ENCODE peak calls at places on chromosomes 11 and 22, in nine cellular contexts. O, N, U, B, P, M, C, R and Z are unnamed samples. For H3K4me1, the result is how much of the 10 kb centered on the place peaks cover.

GRCh38 chr11:6387811-6388599 is 2.3 kb upstream of the SMPD1 start:
- DNase-seq in O (no peak), R (no peak), P (no peak), N (no peak), M (no peak), C (no peak), U (no peak), B (peak), Z (no peak)

GRCh38 chr22:30694638-30695350 is at the start of gene OSBP2:
- DNase-seq in N (no peak), R (peak), B (peak), C (peak), M (peak), U (peak), P (peak), O (peak), Z (peak)

GRCh38 chr22:23356094-23356493 is 175.8 kb downstream of the BCR start:
- DNase-seq in P (no peak), C (no peak), O (no peak), M (no peak), R (no peak), B (no peak), U (no peak), N (no peak), Z (no peak)

GRCh38 chr11:71991494-71991893 is 7.2 kb upstream of the IL18BP start:
- DNase-seq in B (no peak), O (no peak), P (no peak), M (no peak), N (no peak), R (no peak), U (no peak), C (no peak), Z (no peak)

GRCh38 chr11:122758361-122758760 is 79.9 kb upstream of the CRTAM start:
- DNase-seq in C (no peak), B (no peak), O (no peak), P (no peak), M (no peak), N (no peak), R (no peak), U (no peak), Z (no peak)

GRCh38 chr22:26377170-26377825 is 51.8 kb upstream of the ASPHD2 start:
- DNase-seq in R (no peak), P (no peak), O (no peak), M (no peak), B (no peak), C (no peak), U (peak), N (no peak), Z (no peak)

GRCh38 chr11:57459112-57460016 is 964 bp upstream of the RTN4RL2 start:
- DNase-seq in P (no peak), R (peak), C (no peak), N (no peak), U (peak), B (no peak), M (no peak), O (no peak), Z (peak)

GRCh38 chr11:61375709-61376108 is 13.5 kb downstream of the TMEM138 start:
- DNase-seq in O (no peak), M (no peak), N (peak), R (no peak), P (no peak), U (no peak), C (no peak), B (no peak), Z (no peak)

GRCh38 chr22:49993649-49994360 is 18.8 kb downstream of the IL17REL start:
- DNase-seq in U (no peak), M (no peak), N (no peak), P (peak), O (no peak), B (no peak), R (no peak), C (no peak), Z (no peak)

GRCh38 chr22:19174106-19175025 is 4.2 kb downstream of the SLC25A1 start:
- DNase-seq in B (peak), R (no peak), U (peak), P (no peak), O (no peak), C (no peak), N (no peak), M (no peak), Z (peak)

GRCh38 chr11:117820071-117820470 is 4.5 kb downstream of the FXYD2 start:
- DNase-seq in B (no peak), U (no peak), R (no peak), M (no peak), O (no peak), P (no peak), N (no peak), C (no peak), Z (no peak)

GRCh38 chr11:44979536-44980399 is 29.1 kb upstream of the TP53I11 start:
- DNase-seq in P (peak), M (no peak), N (no peak), U (peak), R (no peak), B (no peak), O (no peak), C (no peak), Z (no peak)

GRCh38 chr11:99589771-99590170 is 569.0 kb downstream of the CNTN5 start:
- DNase-seq in R (no peak), B (no peak), O (no peak), C (no peak), P (no peak), N (no peak), U (no peak), M (no peak), Z (no peak)

GRCh38 chr11:132054822-132055221 is 684.4 kb downstream of the NTM start:
- DNase-seq in M (no peak), C (no peak), N (no peak), O (no peak), U (no peak), R (no peak), P (no peak), B (no peak), Z (no peak)

GRCh38 chr11:103749158-103749557 is 287.3 kb upstream of the DDI1 start:
- DNase-seq in R (no peak), B (no peak), U (no peak), P (no peak), N (no peak), C (no peak), O (no peak), M (no peak), Z (no peak)

DNA sequence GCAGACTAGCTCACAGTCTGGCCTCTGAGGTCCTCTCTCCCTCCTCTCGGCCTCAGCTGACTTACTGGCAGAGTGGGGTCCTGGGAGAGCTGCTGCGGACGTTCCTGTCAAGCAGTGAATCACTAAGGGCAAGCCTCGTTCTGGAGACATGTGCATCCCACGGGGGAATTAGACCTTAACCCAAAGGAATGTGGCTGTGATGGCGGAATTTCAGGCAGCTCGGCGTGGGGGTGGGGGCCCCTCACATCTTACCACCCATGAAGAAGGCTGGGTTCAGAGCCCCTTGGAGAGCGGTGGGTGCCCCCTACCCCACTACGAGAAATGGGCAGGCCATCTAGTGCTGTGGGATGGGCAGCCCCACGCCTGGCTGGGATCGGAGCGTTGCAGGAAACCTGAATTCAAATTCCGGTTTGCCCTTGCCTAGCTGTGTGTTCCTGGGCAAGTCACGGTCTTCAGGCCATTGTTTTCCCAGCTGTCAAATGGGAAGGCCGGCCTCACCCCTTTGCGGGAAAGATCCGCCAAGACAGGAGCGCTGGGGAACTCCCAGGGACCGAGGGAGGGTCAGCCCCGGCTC is 559 bp downstream of the LRRC32 start:
- DNase-seq in U (peak), C (no peak), P (peak), N (no peak), R (peak), O (no peak), B (no peak), M (no peak), Z (peak)
- H3K4me1 ChIP-seq in U (under half), C (under half), P (under half), N (under half), R (under half), O (half or more), B (under half), M (under half), Z (under half)

GRCh38 chr11:94791216-94791889 is 23.2 kb downstream of the AMOTL1 start:
- DNase-seq in M (no peak), R (no peak), N (no peak), P (no peak), B (no peak), O (no peak), U (no peak), C (no peak), Z (no peak)
- H3K4me1 ChIP-seq in M (under half), R (under half), N (under half), P (half or more), B (half or more), O (half or more), U (under half), C (under half), Z (half or more)

DNA sequence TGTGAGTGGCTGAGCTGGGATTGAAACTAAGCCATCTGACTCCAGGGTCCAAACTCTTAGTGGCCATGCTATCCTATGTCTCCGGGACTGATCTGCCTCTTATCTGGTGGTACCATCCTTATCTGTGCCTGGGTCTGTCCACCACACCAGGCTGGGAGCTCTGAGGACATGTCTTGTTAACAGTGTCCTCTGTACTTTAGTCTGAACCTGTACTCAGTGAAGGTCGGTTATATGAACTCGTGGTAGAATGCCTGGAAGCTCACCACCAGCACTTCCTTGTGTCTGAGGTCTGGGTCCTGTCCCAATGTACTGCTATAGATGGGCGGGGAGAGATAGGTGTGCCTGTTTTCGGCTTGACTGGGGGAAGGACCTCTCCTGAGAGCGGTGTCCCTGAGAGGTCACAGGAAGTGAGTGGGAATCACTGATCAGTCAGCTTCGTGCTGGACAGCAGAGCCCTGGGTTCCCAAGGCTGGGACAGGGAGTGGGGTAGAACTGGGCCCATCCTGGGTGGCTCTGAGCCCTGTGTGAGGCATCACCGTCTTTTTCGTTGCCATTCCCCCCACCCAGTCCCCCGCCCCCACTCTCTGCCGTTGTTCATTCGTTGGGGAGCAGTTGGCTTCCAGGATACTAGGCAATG is 8.9 kb downstream of the MYO7A start:
- DNase-seq in U (no peak), M (no peak), P (no peak), N (no peak), R (no peak), O (no peak), B (no peak), C (no peak), Z (no peak)
- H3K4me1 ChIP-seq in U (under half), M (under half), P (under half), N (under half), R (under half), O (under half), B (under half), C (under half), Z (under half)

GRCh38 chr11:114141863-114142590 is 82.5 kb downstream of the ZBTB16 start:
- DNase-seq in N (no peak), B (no peak), P (no peak), C (no peak), O (no peak), M (no peak), R (no peak), U (no peak), Z (no peak)
- H3K4me1 ChIP-seq in N (half or more), B (under half), P (half or more), C (under half), O (half or more), M (under half), R (under half), U (half or more), Z (half or more)

DNA sequence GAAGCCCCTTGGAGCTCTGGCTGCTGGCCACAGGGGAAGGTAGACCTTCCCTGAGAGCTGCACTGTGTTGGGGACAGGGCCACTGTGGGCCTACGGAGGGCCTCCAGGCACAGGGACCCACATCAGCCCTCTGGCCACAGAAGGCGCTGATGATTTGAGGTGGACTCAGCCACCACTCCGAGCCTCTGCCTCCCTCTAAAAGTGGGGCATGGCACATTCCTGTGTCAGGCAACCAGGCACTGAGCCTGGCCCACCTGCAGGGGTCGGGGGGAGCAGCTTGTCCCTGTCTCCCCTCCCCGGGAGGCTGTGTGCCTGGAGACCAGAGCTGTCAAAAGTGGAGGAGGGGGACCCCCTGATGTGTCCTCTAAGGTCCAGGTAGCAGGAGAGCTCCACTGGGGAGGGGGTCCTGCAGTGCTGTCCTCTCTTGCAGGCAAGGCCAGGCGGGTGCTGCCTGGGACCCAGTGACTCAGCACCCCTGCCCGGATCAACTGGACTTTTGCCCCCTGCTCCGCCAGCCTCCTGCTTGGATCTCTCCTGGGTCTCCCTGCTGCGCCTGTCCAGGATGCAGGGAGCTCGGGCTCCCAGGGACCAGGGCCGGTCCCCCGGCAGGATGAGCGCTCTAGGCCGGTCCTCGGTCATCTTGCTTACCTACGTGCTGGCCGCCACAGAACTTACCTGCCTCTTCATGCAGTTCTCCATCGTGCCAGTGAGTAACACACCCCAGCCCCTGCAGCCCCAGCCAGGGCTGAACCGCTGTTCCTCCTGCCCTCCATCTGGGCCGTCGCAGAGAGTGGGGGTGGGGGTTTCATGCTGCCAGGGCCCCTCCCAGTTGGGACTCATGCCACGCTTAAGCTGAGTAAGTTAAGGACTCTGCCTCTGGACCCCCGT is 17.5 kb upstream of the CDKN1C start:
- DNase-seq in O (no peak), N (no peak), U (peak), P (no peak), C (no peak), B (peak), R (no peak), M (no peak), Z (peak)
- H3K4me1 ChIP-seq in O (under half), N (under half), U (under half), P (under half), C (under half), B (under half), R (under half), M (under half), Z (under half)